ENCODE peak calls at places on chromosomes 16 and 17, in ten cellular contexts. P, T, H, X, R, I, Y, V, E and G are unnamed samples.

GRCh38 chr16:89957214-89957785 is 8.7 kb downstream of the DEF8 start:
- DNase-seq in P (no peak), T (no peak), H (no peak), X (no peak), R (peak), I (no peak), Y (no peak), V (no peak), E (no peak), G (no peak)

GRCh38 chr17:83179378-83179777 is 100.0 kb downstream of the METRNL start:
- DNase-seq in P (no peak), T (no peak), H (no peak), X (no peak), R (no peak), I (no peak), Y (no peak), V (no peak), E (peak), G (no peak)

GRCh38 chr16:73196670-73197069 is 148.7 kb upstream of the ZFHX3 start:
- DNase-seq in P (no peak), T (peak), H (peak), X (peak), R (peak), I (peak), Y (peak), V (peak), E (peak), G (peak)

GRCh38 chr17:17424552-17424951 is 52.2 kb upstream of the MED9 start:
- DNase-seq in P (no peak), T (no peak), H (no peak), X (no peak), R (no peak), I (no peak), Y (no peak), V (no peak), E (no peak), G (no peak)

GRCh38 chr17:163514-164103 is 17.8 kb downstream of the DOC2B start:
- DNase-seq in P (no peak), T (no peak), H (no peak), X (no peak), R (no peak), I (no peak), Y (no peak), V (peak), E (no peak), G (no peak)

GRCh38 chr16:80158766-80159165 is 382.0 kb upstream of the DYNLRB2 start:
- DNase-seq in P (no peak), T (peak), H (no peak), X (no peak), R (no peak), I (no peak), Y (no peak), V (peak), E (no peak), G (no peak)

GRCh38 chr16:81767987-81768592 is 11.0 kb upstream of the PLCG2 start:
- DNase-seq in P (no peak), T (no peak), H (no peak), X (no peak), R (no peak), I (no peak), Y (no peak), V (peak), E (no peak), G (no peak)

GRCh38 chr16:84895016-84895415 is 75.2 kb downstream of the CRISPLD2 start:
- DNase-seq in P (no peak), T (no peak), H (no peak), X (no peak), R (no peak), I (no peak), Y (no peak), V (no peak), E (no peak), G (no peak)

GRCh38 chr17:76537288-76537577 is 276 bp downstream of the CYGB start:
- DNase-seq in P (no peak), T (peak), H (no peak), X (no peak), R (peak), I (no peak), Y (no peak), V (no peak), E (no peak), G (no peak)

GRCh38 chr17:77527394-77527793 is 386.6 kb downstream of the SEC14L1 start:
- DNase-seq in P (no peak), T (no peak), H (no peak), X (no peak), R (peak), I (no peak), Y (no peak), V (no peak), E (peak), G (no peak)

GRCh38 chr17:69945698-69946185 is 129.3 kb upstream of the KCNJ16 start:
- DNase-seq in P (no peak), T (peak), H (no peak), X (peak), R (no peak), I (no peak), Y (no peak), V (no peak), E (no peak), G (no peak)

GRCh38 chr17:1645207-1646171 is at the start of gene SCARF1:
- DNase-seq in P (no peak), T (no peak), H (no peak), X (no peak), R (peak), I (no peak), Y (no peak), V (no peak), E (peak), G (no peak)

GRCh38 chr17:74253036-74253435 is 21.0 kb upstream of the DNAI2 start:
- DNase-seq in P (no peak), T (no peak), H (no peak), X (no peak), R (no peak), I (no peak), Y (no peak), V (no peak), E (no peak), G (no peak)

GRCh38 chr17:58271532-58271931 is 9.2 kb downstream of the MPO start:
- DNase-seq in P (no peak), T (no peak), H (no peak), X (no peak), R (no peak), I (no peak), Y (no peak), V (no peak), E (no peak), G (no peak)

GRCh38 chr17:45117848-45118646 is 14.3 kb downstream of the PLCD3 start:
- DNase-seq in P (no peak), T (no peak), H (no peak), X (no peak), R (no peak), I (no peak), Y (no peak), V (no peak), E (no peak), G (no peak)

GRCh38 chr17:51734462-51734861 is 424.1 kb downstream of the CA10 start:
- DNase-seq in P (no peak), T (no peak), H (peak), X (no peak), R (no peak), I (no peak), Y (no peak), V (peak), E (no peak), G (no peak)

GRCh38 chr17:15381707-15382106 is 40.3 kb upstream of the TEKT3 start:
- DNase-seq in P (no peak), T (no peak), H (no peak), X (no peak), R (no peak), I (no peak), Y (no peak), V (peak), E (no peak), G (no peak)

GRCh38 chr16:53821487-53821886 is 117.5 kb downstream of the FTO start:
- DNase-seq in P (no peak), T (peak), H (no peak), X (no peak), R (no peak), I (no peak), Y (no peak), V (peak), E (no peak), G (no peak)